ENCODE peak calls at places on chromosomes 1 and 21, in nine cellular contexts. One of them, this sample, is unnamed. For H3K27me3 and H3K9me3, the result is how much of the 10 kb centered on the place peaks cover.

GRCh38 chr1:39153684-39154083 is 50.8 kb upstream of the MACF1 start:
- DNase-seq in sigmoid colon: no peak
- DNase-seq in transverse colon: no peak
- DNase-seq in K562: no peak
- DNase-seq in upper lobe of left lung: no peak
- DNase-seq in breast epithelium: no peak
- DNase-seq in Panc1: no peak
- DNase-seq in stomach: no peak
- DNase-seq in suprapubic skin: no peak
- DNase-seq in this sample: no peak

GRCh38 chr1:162560303-162561036 is 1.1 kb upstream of the UAP1 start:
- DNase-seq in sigmoid colon: no peak
- DNase-seq in transverse colon: no peak
- DNase-seq in K562: no peak
- DNase-seq in upper lobe of left lung: no peak
- DNase-seq in breast epithelium: no peak
- DNase-seq in Panc1: no peak
- DNase-seq in stomach: no peak
- DNase-seq in suprapubic skin: no peak
- DNase-seq in this sample: no peak

GRCh38 chr1:185821612-185822385 is 87.6 kb downstream of the HMCN1 start:
- DNase-seq in sigmoid colon: no peak
- DNase-seq in transverse colon: no peak
- DNase-seq in K562: no peak
- DNase-seq in upper lobe of left lung: no peak
- DNase-seq in breast epithelium: no peak
- DNase-seq in Panc1: no peak
- DNase-seq in stomach: no peak
- DNase-seq in suprapubic skin: no peak
- DNase-seq in this sample: no peak

GRCh38 chr1:153277852-153278251 is 18.4 kb downstream of the LORICRIN start:
- DNase-seq in sigmoid colon: no peak
- DNase-seq in transverse colon: peak
- DNase-seq in K562: peak
- DNase-seq in upper lobe of left lung: no peak
- DNase-seq in breast epithelium: no peak
- DNase-seq in Panc1: peak
- DNase-seq in stomach: peak
- DNase-seq in suprapubic skin: no peak
- DNase-seq in this sample: peak

GRCh38 chr1:188782220-188782841 is 1695.3 kb downstream of the BRINP3 start:
- DNase-seq in sigmoid colon: no peak
- DNase-seq in transverse colon: no peak
- DNase-seq in K562: peak
- DNase-seq in upper lobe of left lung: no peak
- DNase-seq in breast epithelium: no peak
- DNase-seq in Panc1: peak
- DNase-seq in stomach: no peak
- DNase-seq in suprapubic skin: no peak
- DNase-seq in this sample: no peak

GRCh38 chr1:41849211-41849759 is 69.4 kb downstream of the HIVEP3 start:
- DNase-seq in sigmoid colon: no peak
- DNase-seq in transverse colon: no peak
- DNase-seq in K562: no peak
- DNase-seq in upper lobe of left lung: no peak
- DNase-seq in breast epithelium: no peak
- DNase-seq in Panc1: no peak
- DNase-seq in stomach: no peak
- DNase-seq in suprapubic skin: no peak
- DNase-seq in this sample: no peak

GRCh38 chr1:59415876-59416275 is 119.0 kb downstream of the FGGY start:
- DNase-seq in sigmoid colon: no peak
- DNase-seq in transverse colon: no peak
- DNase-seq in K562: no peak
- DNase-seq in upper lobe of left lung: no peak
- DNase-seq in breast epithelium: no peak
- DNase-seq in Panc1: no peak
- DNase-seq in stomach: no peak
- DNase-seq in suprapubic skin: no peak
- DNase-seq in this sample: no peak

GRCh38 chr1:51236548-51237312 is 657 bp downstream of the RNF11 start:
- DNase-seq in sigmoid colon: peak
- DNase-seq in transverse colon: peak
- DNase-seq in K562: peak
- DNase-seq in upper lobe of left lung: no peak
- DNase-seq in breast epithelium: peak
- DNase-seq in Panc1: no peak
- DNase-seq in stomach: peak
- DNase-seq in suprapubic skin: no peak
- DNase-seq in this sample: no peak

DNA sequence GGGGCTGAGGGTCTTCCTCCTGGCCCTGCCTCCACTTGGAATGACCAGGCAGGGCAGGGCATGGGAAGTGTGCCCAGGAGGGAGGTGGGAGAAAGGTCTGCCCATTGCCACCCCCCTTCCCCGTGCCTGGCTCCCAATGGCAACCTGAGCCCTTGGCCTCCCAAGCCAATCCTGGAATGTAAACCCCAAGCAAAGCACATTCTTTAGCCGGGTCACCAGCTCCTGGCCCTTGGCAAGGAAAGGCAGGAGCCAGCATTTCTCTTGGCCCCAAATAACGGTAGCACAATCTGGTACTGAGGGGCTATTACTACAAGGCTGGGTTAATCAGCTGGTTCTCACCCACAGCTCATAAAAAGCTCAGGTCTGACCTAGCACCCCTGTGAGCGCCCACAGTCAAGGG is 6.9 kb upstream of the NUAK2 start:
- DNase-seq in sigmoid colon: no peak
- DNase-seq in transverse colon: no peak
- DNase-seq in K562: no peak
- DNase-seq in upper lobe of left lung: no peak
- DNase-seq in breast epithelium: no peak
- DNase-seq in Panc1: no peak
- DNase-seq in stomach: no peak
- DNase-seq in suprapubic skin: no peak
- DNase-seq in this sample: no peak
- H3K27me3 ChIP-seq in sigmoid colon: under half
- H3K27me3 ChIP-seq in transverse colon: under half
- H3K27me3 ChIP-seq in K562: half or more
- H3K27me3 ChIP-seq in upper lobe of left lung: under half
- H3K27me3 ChIP-seq in breast epithelium: under half
- H3K27me3 ChIP-seq in Panc1: under half
- H3K27me3 ChIP-seq in stomach: under half
- H3K27me3 ChIP-seq in suprapubic skin: under half
- H3K27me3 ChIP-seq in this sample: under half

GRCh38 chr21:45192332-45192731 is 95.4 kb downstream of the POFUT2 start:
- DNase-seq in sigmoid colon: no peak
- DNase-seq in transverse colon: no peak
- DNase-seq in K562: no peak
- DNase-seq in upper lobe of left lung: no peak
- DNase-seq in breast epithelium: no peak
- DNase-seq in Panc1: no peak
- DNase-seq in stomach: no peak
- DNase-seq in suprapubic skin: no peak
- DNase-seq in this sample: no peak

GRCh38 chr21:45187646-45188045 is 100.0 kb downstream of the POFUT2 start:
- DNase-seq in sigmoid colon: no peak
- DNase-seq in transverse colon: no peak
- DNase-seq in K562: no peak
- DNase-seq in upper lobe of left lung: no peak
- DNase-seq in breast epithelium: no peak
- DNase-seq in Panc1: no peak
- DNase-seq in stomach: no peak
- DNase-seq in suprapubic skin: no peak
- DNase-seq in this sample: no peak

GRCh38 chr21:45184869-45185268 is 102.8 kb downstream of the POFUT2 start:
- DNase-seq in sigmoid colon: no peak
- DNase-seq in transverse colon: no peak
- DNase-seq in K562: no peak
- DNase-seq in upper lobe of left lung: no peak
- DNase-seq in breast epithelium: no peak
- DNase-seq in Panc1: no peak
- DNase-seq in stomach: no peak
- DNase-seq in suprapubic skin: no peak
- DNase-seq in this sample: peak

GRCh38 chr21:45186709-45187108 is 101.0 kb downstream of the POFUT2 start:
- DNase-seq in sigmoid colon: no peak
- DNase-seq in transverse colon: no peak
- DNase-seq in K562: no peak
- DNase-seq in upper lobe of left lung: no peak
- DNase-seq in breast epithelium: no peak
- DNase-seq in Panc1: no peak
- DNase-seq in stomach: no peak
- DNase-seq in suprapubic skin: no peak
- DNase-seq in this sample: no peak

GRCh38 chr21:45190013-45190412 is 97.7 kb downstream of the POFUT2 start:
- DNase-seq in sigmoid colon: no peak
- DNase-seq in transverse colon: no peak
- DNase-seq in K562: no peak
- DNase-seq in upper lobe of left lung: no peak
- DNase-seq in breast epithelium: no peak
- DNase-seq in Panc1: no peak
- DNase-seq in stomach: no peak
- DNase-seq in suprapubic skin: no peak
- DNase-seq in this sample: no peak
- H3K9me3 ChIP-seq in sigmoid colon: under half
- H3K9me3 ChIP-seq in transverse colon: under half
- H3K9me3 ChIP-seq in K562: under half
- H3K9me3 ChIP-seq in upper lobe of left lung: under half
- H3K9me3 ChIP-seq in breast epithelium: under half
- H3K9me3 ChIP-seq in Panc1: under half
- H3K9me3 ChIP-seq in stomach: under half
- H3K9me3 ChIP-seq in suprapubic skin: under half
- H3K9me3 ChIP-seq in this sample: under half

GRCh38 chr1:22096463-22096862 is 44.0 kb downstream of the CDC42 start:
- DNase-seq in sigmoid colon: no peak
- DNase-seq in transverse colon: no peak
- DNase-seq in K562: no peak
- DNase-seq in upper lobe of left lung: no peak
- DNase-seq in breast epithelium: no peak
- DNase-seq in Panc1: no peak
- DNase-seq in stomach: no peak
- DNase-seq in suprapubic skin: no peak
- DNase-seq in this sample: no peak

GRCh38 chr1:22101199-22101598 is 41.7 kb downstream of the WNT4 start:
- DNase-seq in sigmoid colon: no peak
- DNase-seq in transverse colon: no peak
- DNase-seq in K562: no peak
- DNase-seq in upper lobe of left lung: no peak
- DNase-seq in breast epithelium: no peak
- DNase-seq in Panc1: no peak
- DNase-seq in stomach: no peak
- DNase-seq in suprapubic skin: no peak
- DNase-seq in this sample: no peak

GRCh38 chr1:22100168-22100567 is 42.7 kb downstream of the WNT4 start:
- DNase-seq in sigmoid colon: no peak
- DNase-seq in transverse colon: no peak
- DNase-seq in K562: no peak
- DNase-seq in upper lobe of left lung: no peak
- DNase-seq in breast epithelium: no peak
- DNase-seq in Panc1: no peak
- DNase-seq in stomach: no peak
- DNase-seq in suprapubic skin: no peak
- DNase-seq in this sample: no peak

GRCh38 chr1:22096036-22096435 is 43.5 kb downstream of the CDC42 start:
- DNase-seq in sigmoid colon: no peak
- DNase-seq in transverse colon: no peak
- DNase-seq in K562: no peak
- DNase-seq in upper lobe of left lung: no peak
- DNase-seq in breast epithelium: no peak
- DNase-seq in Panc1: no peak
- DNase-seq in stomach: no peak
- DNase-seq in suprapubic skin: no peak
- DNase-seq in this sample: no peak

DNA sequence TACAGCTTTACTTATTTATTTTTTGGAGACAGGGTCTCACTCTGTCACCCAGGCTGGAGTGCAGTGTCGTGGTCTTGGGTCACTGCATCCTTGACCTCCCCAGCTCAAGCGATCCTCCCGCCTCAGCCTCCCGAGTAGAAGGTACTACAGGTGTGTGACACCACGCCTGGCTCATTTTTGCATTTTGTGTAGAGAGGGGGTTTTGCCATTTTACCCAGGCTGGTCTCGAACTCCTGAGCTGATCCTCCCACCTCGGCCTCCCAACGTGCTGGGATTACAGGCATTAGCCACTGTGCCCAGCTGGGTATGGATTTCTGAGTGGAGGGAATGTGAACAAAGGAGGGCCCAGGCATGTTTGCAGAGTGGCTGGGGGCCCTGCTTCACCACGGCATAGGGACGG is 44.1 kb downstream of the WNT4 start:
- DNase-seq in sigmoid colon: no peak
- DNase-seq in transverse colon: no peak
- DNase-seq in K562: no peak
- DNase-seq in upper lobe of left lung: no peak
- DNase-seq in breast epithelium: no peak
- DNase-seq in Panc1: no peak
- DNase-seq in stomach: no peak
- DNase-seq in suprapubic skin: no peak
- DNase-seq in this sample: no peak
- TF ChIP-seq POLR2AphosphoS5 in sigmoid colon: no peak
- TF ChIP-seq POLR2AphosphoS5 in transverse colon: no peak
- TF ChIP-seq POLR2AphosphoS5 in K562: no peak
- TF ChIP-seq POLR2AphosphoS5 in upper lobe of left lung: no peak
- TF ChIP-seq POLR2AphosphoS5 in breast epithelium: no peak
- TF ChIP-seq POLR2AphosphoS5 in Panc1: no peak
- TF ChIP-seq POLR2AphosphoS5 in stomach: no peak
- TF ChIP-seq POLR2AphosphoS5 in suprapubic skin: no peak
- TF ChIP-seq POLR2AphosphoS5 in this sample: no peak

GRCh38 chr1:6969762-6970161 is 184.5 kb downstream of the CAMTA1 start:
- DNase-seq in sigmoid colon: no peak
- DNase-seq in transverse colon: no peak
- DNase-seq in K562: no peak
- DNase-seq in upper lobe of left lung: no peak
- DNase-seq in breast epithelium: peak
- DNase-seq in Panc1: no peak
- DNase-seq in stomach: no peak
- DNase-seq in suprapubic skin: no peak
- DNase-seq in this sample: no peak

GRCh38 chr1:6971699-6972098 is 186.4 kb downstream of the CAMTA1 start:
- DNase-seq in sigmoid colon: no peak
- DNase-seq in transverse colon: no peak
- DNase-seq in K562: no peak
- DNase-seq in upper lobe of left lung: no peak
- DNase-seq in breast epithelium: no peak
- DNase-seq in Panc1: no peak
- DNase-seq in stomach: no peak
- DNase-seq in suprapubic skin: no peak
- DNase-seq in this sample: no peak

GRCh38 chr1:6969106-6969505 is 183.9 kb downstream of the CAMTA1 start:
- DNase-seq in sigmoid colon: no peak
- DNase-seq in transverse colon: no peak
- DNase-seq in K562: no peak
- DNase-seq in upper lobe of left lung: no peak
- DNase-seq in breast epithelium: peak
- DNase-seq in Panc1: no peak
- DNase-seq in stomach: no peak
- DNase-seq in suprapubic skin: no peak
- DNase-seq in this sample: no peak

GRCh38 chr1:6971048-6971447 is 185.8 kb downstream of the CAMTA1 start:
- DNase-seq in sigmoid colon: no peak
- DNase-seq in transverse colon: no peak
- DNase-seq in K562: no peak
- DNase-seq in upper lobe of left lung: no peak
- DNase-seq in breast epithelium: no peak
- DNase-seq in Panc1: no peak
- DNase-seq in stomach: no peak
- DNase-seq in suprapubic skin: no peak
- DNase-seq in this sample: no peak

GRCh38 chr1:6970256-6970655 is 185.0 kb downstream of the CAMTA1 start:
- DNase-seq in sigmoid colon: no peak
- DNase-seq in transverse colon: no peak
- DNase-seq in K562: no peak
- DNase-seq in upper lobe of left lung: no peak
- DNase-seq in breast epithelium: peak
- DNase-seq in Panc1: no peak
- DNase-seq in stomach: no peak
- DNase-seq in suprapubic skin: no peak
- DNase-seq in this sample: no peak
- H3K27me3 ChIP-seq in sigmoid colon: under half
- H3K27me3 ChIP-seq in transverse colon: under half
- H3K27me3 ChIP-seq in K562: half or more
- H3K27me3 ChIP-seq in upper lobe of left lung: under half
- H3K27me3 ChIP-seq in breast epithelium: under half
- H3K27me3 ChIP-seq in Panc1: under half
- H3K27me3 ChIP-seq in stomach: half or more
- H3K27me3 ChIP-seq in suprapubic skin: under half
- H3K27me3 ChIP-seq in this sample: under half